ENCODE peak calls at places on chromosomes 13 and 19, in five cellular contexts. M is esophagus muscularis mucosa, C is HepG2, U is SK-N-SH, G is A549. Q is an unnamed sample.

GRCh38 chr13:30121666-30122065 is 185.7 kb downstream of the KATNAL1 start:
- DNase-seq in M (no peak), C (no peak), U (no peak), G (no peak), Q (no peak)

GRCh38 chr19:52690395-52691214 is 44.2 kb downstream of the ZNF611 start:
- DNase-seq in M (peak), C (peak), U (peak), G (no peak), Q (peak)

GRCh38 chr13:39612023-39612637 is 9.1 kb upstream of the LHFPL6 start:
- DNase-seq in M (no peak), C (peak), U (peak), G (peak), Q (peak)

GRCh38 chr13:27770809-27771208 is 21.5 kb upstream of the GSX1 start:
- DNase-seq in M (no peak), C (peak), U (peak), G (peak), Q (no peak)

GRCh38 chr19:28793391-28794168 is 419.4 kb downstream of the UQCRFS1 start:
- DNase-seq in M (no peak), C (no peak), U (no peak), G (no peak), Q (no peak)

GRCh38 chr13:33446821-33447481 is 161.4 kb upstream of the STARD13 start:
- DNase-seq in M (no peak), C (no peak), U (no peak), G (no peak), Q (no peak)

GRCh38 chr19:16078759-16079707 is 2.7 kb downstream of the TPM4 start:
- DNase-seq in M (peak), C (peak), U (peak), G (peak), Q (peak)

GRCh38 chr19:29260477-29261317 is 47.7 kb upstream of the UQCRFS1 start:
- DNase-seq in M (peak), C (peak), U (peak), G (peak), Q (peak)

GRCh38 chr13:114101325-114101821 is 31.1 kb downstream of the RASA3 start:
- DNase-seq in M (no peak), C (no peak), U (peak), G (no peak), Q (peak)

GRCh38 chr19:45767410-45767880 is 1.6 kb downstream of the SIX5 start:
- DNase-seq in M (no peak), C (peak), U (no peak), G (peak), Q (peak)

GRCh38 chr13:94366677-94367076 is 112.8 kb downstream of the DCT start:
- DNase-seq in M (peak), C (no peak), U (no peak), G (no peak), Q (no peak)

GRCh38 chr19:5150902-5151741 is 182.2 kb downstream of the KDM4B start:
- DNase-seq in M (no peak), C (no peak), U (peak), G (no peak), Q (peak)

GRCh38 chr13:67775359-67775758 is 545.2 kb upstream of the PCDH9 start:
- DNase-seq in M (no peak), C (no peak), U (no peak), G (no peak), Q (no peak)

GRCh38 chr13:21476893-21477472 is 17.9 kb upstream of the ZDHHC20 start:
- DNase-seq in M (no peak), C (peak), U (peak), G (peak), Q (peak)

GRCh38 chr13:26719356-26719945 is 41.1 kb downstream of the GPR12 start:
- DNase-seq in M (peak), C (no peak), U (no peak), G (no peak), Q (no peak)

GRCh38 chr19:10021863-10022262 is 8.6 kb downstream of the RDH8 start:
- DNase-seq in M (no peak), C (no peak), U (no peak), G (no peak), Q (no peak)

GRCh38 chr19:5308471-5309437 is 31.9 kb downstream of the PTPRS start:
- DNase-seq in M (no peak), C (no peak), U (peak), G (no peak), Q (no peak)

DNA sequence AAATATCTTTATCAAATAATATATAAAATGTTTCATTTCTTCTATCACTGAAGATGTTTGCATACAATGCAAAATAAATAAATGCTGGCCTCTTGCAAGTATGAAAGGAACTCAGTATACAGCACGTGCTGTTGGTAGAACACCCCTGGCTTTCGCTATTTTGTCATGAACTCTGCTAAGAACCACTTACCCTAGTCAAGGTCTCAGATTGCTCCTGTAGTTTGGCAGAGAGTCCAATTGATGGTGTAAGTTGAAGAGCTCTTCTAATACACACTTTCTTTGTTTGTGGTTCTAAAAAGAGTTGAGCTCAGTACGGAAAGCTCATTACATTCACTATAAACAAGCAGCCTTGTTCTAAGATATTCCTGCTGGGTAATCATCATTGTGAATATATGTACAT is 1258.9 kb downstream of the EFNB2 start:
- DNase-seq in M (no peak), C (no peak), U (no peak), G (no peak), Q (no peak)
- TF ChIP-seq EP300 in M (no peak), C (no peak), U (no peak), G (no peak), Q (no peak)

GRCh38 chr13:111929036-111929616 is 137.8 kb upstream of the SOX1 start:
- DNase-seq in M (no peak), C (no peak), U (no peak), G (no peak), Q (no peak)

GRCh38 chr13:111924676-111925075 is 142.3 kb upstream of the SOX1 start:
- DNase-seq in M (no peak), C (no peak), U (no peak), G (no peak), Q (peak)

GRCh38 chr13:111925146-111925875 is 141.6 kb upstream of the SOX1 start:
- DNase-seq in M (no peak), C (no peak), U (no peak), G (no peak), Q (no peak)

GRCh38 chr13:111927181-111927540 is 139.8 kb upstream of the SOX1 start:
- DNase-seq in M (no peak), C (no peak), U (no peak), G (no peak), Q (no peak)

GRCh38 chr13:111926501-111927180 is 140.3 kb upstream of the SOX1 start:
- DNase-seq in M (no peak), C (no peak), U (no peak), G (no peak), Q (peak)
- H3K4me3 ChIP-seq in M (no peak), C (no peak), U (no peak), G (no peak), Q (no peak)

GRCh38 chr19:13118424-13119193 is 545 bp downstream of the NACC1 start:
- DNase-seq in M (no peak), C (peak), U (peak), G (peak), Q (no peak)

GRCh38 chr19:13117176-13117771 is 734 bp upstream of the TRMT1 start:
- DNase-seq in M (no peak), C (no peak), U (no peak), G (no peak), Q (no peak)

GRCh38 chr19:13115936-13116281 is 631 bp downstream of the TRMT1 start:
- DNase-seq in M (no peak), C (no peak), U (no peak), G (no peak), Q (no peak)

GRCh38 chr19:13117772-13118423 is at the start of gene NACC1:
- DNase-seq in M (no peak), C (peak), U (peak), G (peak), Q (peak)

DNA sequence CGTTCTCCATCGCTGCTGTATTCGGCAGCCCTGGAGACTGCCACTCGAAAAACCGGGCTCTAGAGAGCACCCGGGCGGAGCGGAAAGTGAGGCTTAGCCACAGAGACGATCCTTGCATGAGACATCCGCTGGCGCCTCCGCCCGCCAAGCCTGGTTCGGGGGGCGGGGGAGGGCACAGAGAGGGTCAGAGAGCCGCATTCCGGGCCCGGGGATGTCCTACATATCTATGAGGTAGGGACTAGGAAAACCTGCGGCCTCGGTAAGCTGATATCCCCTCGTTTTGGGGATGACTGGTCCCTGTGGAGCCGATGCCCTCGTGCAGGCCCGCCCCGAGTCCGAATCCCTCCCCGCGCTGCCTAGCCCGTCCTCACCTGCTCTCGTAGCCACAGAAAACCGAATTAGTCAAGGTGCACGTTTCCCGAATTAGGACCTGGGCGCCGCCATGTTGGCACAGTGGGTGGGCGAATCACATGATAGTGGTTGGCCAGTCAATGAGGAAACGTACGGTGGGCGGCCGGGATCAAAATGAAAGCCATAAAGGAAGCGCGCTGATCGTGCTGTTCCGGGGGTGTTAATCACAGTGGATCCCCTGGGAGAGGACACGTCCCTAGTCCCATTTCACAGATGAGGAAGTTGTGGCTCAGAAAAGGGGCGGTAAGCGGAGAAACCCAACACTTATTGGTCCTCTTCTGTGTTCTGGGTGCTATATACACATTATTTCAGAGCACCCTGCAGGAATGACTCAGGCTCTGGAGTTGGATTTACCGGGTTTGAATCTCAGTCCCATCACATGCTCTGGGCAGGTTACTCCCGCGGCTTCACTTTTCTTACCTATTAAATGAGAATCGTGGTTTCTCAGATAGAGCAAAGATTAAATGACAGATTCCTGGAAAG is at the start of gene TRMT1:
- DNase-seq in M (peak), C (peak), U (peak), G (peak), Q (peak)
- TF ChIP-seq EP300 in M (no peak), C (no peak), U (no peak), G (no peak), Q (no peak)

DNA sequence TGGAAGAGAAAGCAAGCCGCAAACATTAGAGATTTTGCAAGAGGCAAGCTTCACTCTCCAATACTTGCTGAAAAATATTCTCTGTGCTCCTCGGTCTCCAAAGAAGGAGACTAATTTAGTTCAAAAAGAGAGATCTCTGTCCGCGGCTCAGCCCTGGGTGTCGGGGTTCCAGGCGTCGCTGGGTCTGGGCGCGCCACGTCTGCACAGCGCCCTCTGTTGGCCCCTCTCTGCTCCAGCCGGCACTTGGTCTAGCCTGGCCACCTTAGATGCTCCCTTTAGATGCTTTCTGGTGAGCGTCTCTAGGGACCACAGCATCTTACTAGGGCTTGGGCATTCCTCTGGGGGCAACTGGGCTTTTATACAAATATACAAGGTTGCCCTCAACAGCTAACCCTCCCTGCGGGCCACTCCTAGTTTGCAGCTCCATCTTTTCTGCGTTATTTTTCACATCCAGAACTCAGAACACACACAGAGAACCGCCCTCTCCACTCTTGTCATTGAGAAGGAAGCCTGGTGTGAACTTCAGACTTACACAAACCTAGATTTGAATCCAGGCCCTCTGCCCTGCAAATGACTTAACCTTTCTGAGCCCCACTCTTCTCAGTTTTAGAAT is 78.3 kb downstream of the CYSLTR2 start:
- DNase-seq in M (no peak), C (peak), U (peak), G (peak), Q (no peak)
- H3K4me3 ChIP-seq in M (no peak), C (no peak), U (no peak), G (no peak), Q (peak)

GRCh38 chr13:112174476-112175110 is 107.6 kb downstream of the SOX1 start:
- DNase-seq in M (no peak), C (no peak), U (no peak), G (no peak), Q (no peak)
- TF ChIP-seq EP300 in M (no peak), C (no peak), U (no peak), G (no peak), Q (no peak)

GRCh38 chr13:77048592-77048991 is 21.6 kb upstream of the FBXL3 start:
- DNase-seq in M (no peak), C (no peak), U (no peak), G (no peak), Q (no peak)
- H3K4me3 ChIP-seq in M (no peak), C (no peak), U (no peak), G (no peak), Q (no peak)

DNA sequence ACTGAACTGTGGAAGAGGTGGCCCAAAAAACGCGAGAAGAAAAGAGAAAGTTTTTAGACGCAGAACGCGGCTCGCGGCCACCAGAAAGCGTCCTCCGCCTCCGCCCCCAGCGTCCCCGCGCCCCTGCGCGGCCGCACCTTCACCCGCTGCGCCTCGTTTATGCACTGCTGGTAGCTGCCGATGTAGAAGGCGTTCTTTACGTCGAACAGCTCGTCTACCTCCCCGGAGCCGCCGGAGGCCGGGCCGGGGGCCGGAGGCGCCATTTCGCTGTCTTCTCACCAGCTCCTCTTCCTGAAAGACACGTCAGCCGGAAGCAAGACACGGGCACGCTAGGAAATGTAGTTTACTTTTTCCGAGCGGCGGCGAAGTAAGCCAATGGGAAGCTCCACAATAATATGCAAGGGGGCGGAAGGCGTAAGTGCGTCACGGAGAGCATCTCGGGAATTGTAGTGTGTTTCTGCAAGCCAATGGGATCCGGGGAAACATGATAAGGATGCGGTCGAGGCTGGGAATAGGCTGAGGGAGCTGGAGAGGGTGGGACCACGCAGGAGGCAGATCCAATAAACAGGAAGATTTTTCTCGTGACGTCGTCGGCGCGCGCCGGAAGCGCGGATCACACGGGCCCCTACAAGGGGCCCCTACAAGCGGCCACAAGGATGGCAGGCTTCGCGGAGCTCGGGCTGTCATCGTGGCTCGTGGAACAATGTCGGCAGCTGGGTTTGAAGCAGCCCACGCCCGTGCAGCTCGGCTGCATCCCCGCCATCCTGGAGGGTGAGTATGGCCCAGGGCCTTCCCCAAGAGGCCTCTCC is at the start of the genes COPE and DDX49:
- DNase-seq in M (peak), C (peak), U (peak), G (peak), Q (peak)
- TF ChIP-seq EP300 in M (no peak), C (no peak), U (no peak), G (no peak), Q (no peak)

GRCh38 chr19:39475748-39476147 is 4.9 kb upstream of the TIMM50 start:
- DNase-seq in M (no peak), C (no peak), U (no peak), G (no peak), Q (no peak)
- H3K4me3 ChIP-seq in M (no peak), C (no peak), U (no peak), G (no peak), Q (no peak)

GRCh38 chr19:7125221-7125620 is 55.7 kb downstream of the ZNF557 start:
- DNase-seq in M (no peak), C (no peak), U (no peak), G (no peak), Q (no peak)

GRCh38 chr19:7122701-7123100 is 53.2 kb downstream of the ZNF557 start:
- DNase-seq in M (no peak), C (no peak), U (no peak), G (no peak), Q (peak)

GRCh38 chr19:7120499-7120898 is 51.0 kb downstream of the ZNF557 start:
- DNase-seq in M (no peak), C (no peak), U (no peak), G (no peak), Q (peak)

GRCh38 chr19:7126132-7126531 is 56.6 kb downstream of the ZNF557 start:
- DNase-seq in M (no peak), C (no peak), U (no peak), G (no peak), Q (no peak)

GRCh38 chr19:7124782-7125181 is 55.3 kb downstream of the ZNF557 start:
- DNase-seq in M (no peak), C (no peak), U (no peak), G (no peak), Q (no peak)
- TF ChIP-seq EP300 in M (no peak), C (no peak), U (no peak), G (no peak), Q (no peak)

GRCh38 chr19:1753730-1754442 is 580 bp downstream of the ONECUT3 start:
- DNase-seq in M (no peak), C (no peak), U (no peak), G (no peak), Q (no peak)
- H3K4me3 ChIP-seq in M (no peak), C (no peak), U (no peak), G (no peak), Q (no peak)

Q was measured in suprapubic skin.